ENCODE peak calls at places on chromosomes 16 and 17, in seven cellular contexts. N is nucleus accumbens; W is lung; Z is right cardiac atrium; E is effector memory CD8-positive, alpha-beta T cell; S is SW480; O is mucosa of descending colon. H is an unnamed sample.

GRCh38 chr16:10093564-10093963 is 88.7 kb downstream of the GRIN2A start:
- DNase-seq in W (no peak), O (no peak), S (peak), E (no peak), N (no peak), Z (no peak), H (no peak)

GRCh38 chr16:66935319-66936011 is at the start of gene CES2:
- DNase-seq in S (peak), O (peak), E (no peak), Z (peak), N (no peak), W (no peak), H (no peak)

GRCh38 chr16:24988593-24989338 is 26.4 kb downstream of the ARHGAP17 start:
- DNase-seq in S (peak), E (no peak), W (no peak), Z (no peak), N (peak), O (peak), H (peak)

GRCh38 chr16:5108505-5109158 is 11.0 kb upstream of the EEF2KMT start:
- DNase-seq in W (no peak), E (no peak), Z (no peak), O (no peak), S (no peak), N (no peak), H (no peak)

GRCh38 chr16:75000481-75001081 is 1.8 kb downstream of the ZNRF1 start:
- DNase-seq in N (peak), Z (peak), S (no peak), W (no peak), E (no peak), O (peak), H (no peak)

GRCh38 chr16:88390760-88391496 is 8.2 kb downstream of the ZNF469 start:
- DNase-seq in E (no peak), N (no peak), O (no peak), Z (no peak), W (no peak), S (no peak), H (no peak)

GRCh38 chr16:89197033-89197632 is 3.2 kb downstream of the SLC22A31 start:
- DNase-seq in N (no peak), S (no peak), E (no peak), W (no peak), O (no peak), Z (no peak), H (no peak)

GRCh38 chr16:11302977-11303376 is 21.8 kb upstream of the PRM1 start:
- DNase-seq in S (no peak), N (no peak), E (no peak), Z (no peak), O (no peak), W (peak), H (no peak)

GRCh38 chr17:31072186-31072585 is 22.6 kb upstream of the NF1 start:
- DNase-seq in W (no peak), Z (no peak), O (no peak), E (no peak), N (no peak), S (no peak), H (no peak)

GRCh38 chr16:68408967-68409366 is 39.3 kb downstream of the SMPD3 start:
- DNase-seq in O (no peak), Z (no peak), W (no peak), E (no peak), S (no peak), N (no peak), H (no peak)

GRCh38 chr16:82660078-82660645 is 33.4 kb downstream of the CDH13 start:
- DNase-seq in Z (no peak), E (peak), W (no peak), S (no peak), O (no peak), N (no peak), H (no peak)

GRCh38 chr17:10226930-10227695 is 28.7 kb upstream of the GAS7 start:
- DNase-seq in N (peak), Z (peak), S (peak), W (peak), O (peak), E (peak), H (no peak)

GRCh38 chr16:8882725-8883377 is 700 bp downstream of the LITAFD start:
- DNase-seq in S (no peak), Z (peak), W (no peak), E (no peak), O (peak), N (no peak), H (no peak)